ENCODE peak calls at places on chromosomes 5 and 9, in four cellular contexts. Q is NK-92 treated with Interleukin-12 subunit alpha and Interleukin-12 subunit beta, amount 100 ng/mL, for 24 hours; K is COLO829; I is neural crest cell. B is an unnamed sample.

GRCh38 chr9:75869236-75869635 is 21.2 kb upstream of the PCSK5 start:
- DNase-seq in Q (peak), K (no peak), I (no peak), B (no peak)

GRCh38 chr5:113177225-113177624 is 200.6 kb downstream of the DCP2 start:
- DNase-seq in Q (no peak), K (no peak), I (no peak), B (no peak)

GRCh38 chr9:8917978-8918739 is 1118.6 kb upstream of the DMAC1 start:
- DNase-seq in Q (no peak), K (no peak), I (no peak), B (no peak)

GRCh38 chr9:81683704-81684103 is 5.6 kb downstream of the TLE1 start:
- DNase-seq in Q (no peak), K (no peak), I (no peak), B (no peak)

GRCh38 chr9:82247318-82247717 is 258.7 kb downstream of the SPATA31D1 start:
- DNase-seq in Q (no peak), K (no peak), I (no peak), B (peak)

GRCh38 chr5:36180556-36181350 is 28.8 kb downstream of the SKP2 start:
- DNase-seq in Q (no peak), K (no peak), I (no peak), B (no peak)

GRCh38 chr5:95884021-95884333 is 61.5 kb upstream of the GLRX start:
- DNase-seq in Q (no peak), K (no peak), I (no peak), B (peak)

GRCh38 chr5:35938518-35939227 is at the start of gene CAPSL:
- DNase-seq in Q (no peak), K (no peak), I (peak), B (no peak)

GRCh38 chr9:122315534-122315933 is 50.9 kb downstream of the MRRF start:
- DNase-seq in Q (no peak), K (no peak), I (no peak), B (no peak)

GRCh38 chr9:134641173-134641985 is at the start of gene COL5A1:
- DNase-seq in Q (no peak), K (peak), I (peak), B (peak)

GRCh38 chr5:90518666-90519065 is 10.7 kb downstream of the LYSMD3 start:
- DNase-seq in Q (no peak), K (peak), I (no peak), B (peak)

GRCh38 chr5:6162175-6162574 is 216.2 kb downstream of the MED10 start:
- DNase-seq in Q (no peak), K (no peak), I (no peak), B (no peak)

GRCh38 chr5:160272041-160272663 is 40.2 kb downstream of the CCNJL start:
- DNase-seq in Q (no peak), K (no peak), I (no peak), B (no peak)

GRCh38 chr5:167414611-167415010 is 876.8 kb upstream of the WWC1 start:
- DNase-seq in Q (no peak), K (no peak), I (no peak), B (no peak)

GRCh38 chr9:102069969-102070368 is 331.5 kb upstream of the GRIN3A start:
- DNase-seq in Q (no peak), K (no peak), I (no peak), B (peak)

GRCh38 chr9:99296375-99296951 is 74.4 kb downstream of the SEC61B start:
- DNase-seq in Q (no peak), K (no peak), I (no peak), B (no peak)

GRCh38 chr9:136626740-136627642 is 35.7 kb upstream of the EGFL7 start:
- DNase-seq in Q (no peak), K (no peak), I (no peak), B (no peak)

GRCh38 chr5:96963267-96963666 is 27.4 kb downstream of the LNPEP start:
- DNase-seq in Q (no peak), K (no peak), I (no peak), B (peak)

GRCh38 chr5:138654281-138654867 is 79.2 kb upstream of the HSPA9 start:
- DNase-seq in Q (peak), K (peak), I (no peak), B (peak)

GRCh38 chr5:45521067-45521466 is 175.1 kb downstream of the HCN1 start:
- DNase-seq in Q (no peak), K (peak), I (peak), B (peak)

GRCh38 chr5:135353952-135354721 is 44.9 kb downstream of the MACROH2A1 start:
- DNase-seq in Q (no peak), K (no peak), I (no peak), B (peak)

GRCh38 chr5:178235600-178235998 is 3.0 kb upstream of the PHYKPL start:
- DNase-seq in Q (no peak), K (no peak), I (no peak), B (no peak)

GRCh38 chr5:88785396-88786216 is 97.4 kb downstream of the MEF2C start:
- DNase-seq in Q (no peak), K (peak), I (no peak), B (peak)

GRCh38 chr5:92353107-92354030 is 970.3 kb upstream of the ARRDC3 start:
- DNase-seq in Q (no peak), K (no peak), I (no peak), B (peak)